ENCODE peak calls at places on chromosomes 5 and 9, in four cellular contexts. G, Q, W and P are unnamed samples.

GRCh38 chr5:56986631-56986957 is 34.7 kb upstream of the MIER3 start:
- DNase-seq in G (no peak), Q (no peak), W (no peak), P (no peak)

GRCh38 chr9:110217656-110218099 is 9.7 kb upstream of the C9orf152 start:
- DNase-seq in G (no peak), Q (peak; percentile 27), W (peak; percentile 52), P (no peak)

GRCh38 chr5:174311531-174312269 is 266.2 kb downstream of the NSG2 start:
- DNase-seq in G (no peak), Q (peak; percentile 74), W (peak; percentile 10), P (peak; percentile 90)

GRCh38 chr5:29382735-29383280 is 1810.7 kb upstream of the CDH6 start:
- DNase-seq in G (no peak), Q (no peak), W (peak; percentile 21), P (no peak)

GRCh38 chr5:102296229-102296817 is at the start of gene SLCO4C1:
- DNase-seq in G (peak; percentile 57), Q (peak; percentile 11), W (peak; percentile 70), P (peak; percentile 98)

GRCh38 chr5:54738118-54738972 is 220.8 kb downstream of the SNX18 start:
- DNase-seq in G (no peak), Q (peak; percentile 77), W (no peak), P (no peak)

GRCh38 chr5:138353550-138353893 is 1.0 kb downstream of the KDM3B start:
- DNase-seq in G (no peak), Q (no peak), W (no peak), P (no peak)

GRCh38 chr9:6449645-6450044 is 36.6 kb downstream of the UHRF2 start:
- DNase-seq in G (no peak), Q (no peak), W (no peak), P (no peak)

GRCh38 chr5:171794470-171794869 is 8.9 kb downstream of the SMIM23 start:
- DNase-seq in G (no peak), Q (no peak), W (no peak), P (no peak)

GRCh38 chr5:73451218-73452130 is 2.9 kb upstream of the FOXD1 start:
- DNase-seq in G (no peak), Q (peak; percentile 61), W (no peak), P (peak; percentile 72)

GRCh38 chr9:69809304-69809863 is 11.2 kb upstream of the CFAP95 start:
- DNase-seq in G (no peak), Q (no peak), W (no peak), P (peak; percentile 50)

GRCh38 chr5:144684899-144685298 is 514.2 kb downstream of the KCTD16 start:
- DNase-seq in G (no peak), Q (no peak), W (no peak), P (no peak)

GRCh38 chr5:169567079-169567478 is 16.5 kb upstream of the SPDL1 start:
- DNase-seq in G (no peak), Q (no peak), W (no peak), P (peak; percentile 20)

GRCh38 chr5:18037718-18038117 is 403.5 kb downstream of the TAF11L14 start:
- DNase-seq in G (no peak), Q (no peak), W (no peak), P (no peak)

GRCh38 chr5:5494489-5495402 is 72.3 kb downstream of the ICE1 start:
- DNase-seq in G (peak; percentile 12), Q (peak; percentile 95), W (peak; percentile 51), P (peak; percentile 98)

GRCh38 chr5:88405783-88406182 is 137.1 kb upstream of the TMEM161B start:
- DNase-seq in G (no peak), Q (no peak), W (no peak), P (no peak)

GRCh38 chr9:111399772-111400563 is 69.9 kb upstream of the OR2K2 start:
- DNase-seq in G (no peak), Q (peak; percentile 10), W (peak; percentile 54), P (peak; percentile 61)

GRCh38 chr9:99682870-99683269 is 138.8 kb upstream of the NR4A3 start:
- DNase-seq in G (no peak), Q (no peak), W (no peak), P (no peak)

GRCh38 chr5:95609711-95610110 is 10.2 kb upstream of the GPR150 start:
- DNase-seq in G (no peak), Q (no peak), W (no peak), P (no peak)

GRCh38 chr5:56569576-56569975 is 245.8 kb upstream of the MAP3K1 start:
- DNase-seq in G (no peak), Q (no peak), W (no peak), P (no peak)

GRCh38 chr5:93677344-93678021 is 63.9 kb downstream of the POU5F2 start:
- DNase-seq in G (no peak), Q (no peak), W (peak; percentile 82), P (peak; percentile 49)

GRCh38 chr9:35749515-35750255 is 598 bp downstream of the RGP1 start:
- DNase-seq in G (no peak), Q (no peak), W (no peak), P (peak; percentile 37)

DNA sequence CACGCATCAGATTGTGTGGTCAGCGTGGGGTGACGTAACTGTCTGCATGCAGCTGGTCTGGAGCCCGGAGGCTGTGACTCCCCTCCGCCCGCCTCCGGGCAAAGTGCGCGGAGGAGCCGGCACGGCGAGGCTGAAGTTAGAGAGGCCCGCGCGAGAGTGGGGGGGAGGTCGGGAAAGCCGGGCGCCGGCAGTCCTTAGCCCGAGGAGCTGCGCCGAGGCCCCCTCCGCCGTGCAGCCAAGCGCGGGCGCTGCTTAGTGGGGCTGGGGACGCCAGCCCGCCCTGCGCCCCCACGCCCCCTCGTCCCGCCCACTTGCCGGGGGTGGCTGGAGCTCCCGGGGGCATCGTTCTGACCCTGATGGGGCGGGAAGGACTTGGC is 422 bp downstream of the NINJ1 start:
- DNase-seq in G (no peak), Q (peak; percentile 74), W (peak; percentile 79), P (peak; percentile 58)
- TF ChIP-seq CBFB in G (peak; percentile 12), Q (no peak), W (peak; percentile 15), P (no peak)

GRCh38 chr9:30628915-30629564 is 1755.4 kb upstream of the ACO1 start:
- DNase-seq in G (no peak), Q (no peak), W (peak; percentile 12), P (no peak)

GRCh38 chr9:30630459-30630858 is 1754.0 kb upstream of the ACO1 start:
- DNase-seq in G (no peak), Q (no peak), W (no peak), P (no peak)
- TF ChIP-seq CBFB in G (no peak), Q (no peak), W (no peak), P (no peak)

DNA sequence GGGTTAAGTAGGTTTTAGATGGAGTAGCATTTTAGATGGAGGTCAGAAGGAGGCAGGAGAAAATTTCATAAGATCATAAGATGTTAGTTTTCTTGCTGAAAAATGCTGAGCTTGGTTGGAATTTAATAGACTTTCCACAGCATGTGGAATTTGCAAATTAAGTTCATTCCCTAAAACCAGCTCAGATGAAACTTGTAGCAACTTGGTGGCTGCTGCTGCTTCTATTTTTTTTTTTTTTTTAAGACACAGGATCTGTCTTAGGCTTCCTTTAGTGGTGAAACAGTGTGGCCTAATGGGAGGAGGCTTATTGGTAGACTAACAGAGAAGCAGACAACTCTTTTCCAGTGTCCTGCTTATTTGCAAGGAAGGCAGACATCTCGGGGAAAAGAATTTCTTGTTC is 154.5 kb downstream of the AOPEP start:
- DNase-seq in G (no peak), Q (no peak), W (no peak), P (no peak)
- TF ChIP-seq CBFB in G (no peak), Q (no peak), W (no peak), P (no peak)

GRCh38 chr5:175357995-175358394 is 86.0 kb downstream of the DRD1 start:
- DNase-seq in G (no peak), Q (no peak), W (no peak), P (no peak)

GRCh38 chr5:175356428-175356827 is 87.6 kb downstream of the DRD1 start:
- DNase-seq in G (no peak), Q (no peak), W (no peak), P (no peak)

GRCh38 chr5:175354961-175355360 is 89.0 kb downstream of the DRD1 start:
- DNase-seq in G (no peak), Q (no peak), W (no peak), P (no peak)

GRCh38 chr5:175351126-175351525 is 92.9 kb downstream of the DRD1 start:
- DNase-seq in G (no peak), Q (no peak), W (no peak), P (no peak)

DNA sequence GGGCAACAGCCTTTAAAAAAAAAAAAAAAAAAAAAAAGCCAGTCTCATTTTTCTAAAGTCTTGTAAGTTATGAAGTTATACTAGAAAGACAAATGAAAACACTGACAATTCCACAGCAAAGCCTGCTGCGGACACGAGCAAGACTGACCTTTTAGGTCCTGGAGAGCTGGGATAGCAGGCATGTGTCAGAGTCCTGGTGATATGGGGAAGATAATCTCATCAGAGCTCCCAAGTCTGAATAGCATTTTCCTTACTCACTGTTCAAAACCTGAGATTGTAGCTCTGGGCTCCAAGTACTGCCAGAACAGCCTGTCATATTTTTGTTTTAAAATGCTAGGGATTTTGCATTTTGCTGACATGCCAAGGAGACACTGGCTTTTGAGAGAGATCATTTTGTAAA is 90.1 kb downstream of the DRD1 start:
- DNase-seq in G (no peak), Q (no peak), W (no peak), P (no peak)
- TF ChIP-seq CBFB in G (no peak), Q (no peak), W (no peak), P (no peak)

GRCh38 chr9:73719660-73720059 is 568.0 kb downstream of the ANXA1 start:
- DNase-seq in G (no peak), Q (no peak), W (no peak), P (no peak)
- TF ChIP-seq CBFB in G (no peak), Q (no peak), W (no peak), P (no peak)

DNA sequence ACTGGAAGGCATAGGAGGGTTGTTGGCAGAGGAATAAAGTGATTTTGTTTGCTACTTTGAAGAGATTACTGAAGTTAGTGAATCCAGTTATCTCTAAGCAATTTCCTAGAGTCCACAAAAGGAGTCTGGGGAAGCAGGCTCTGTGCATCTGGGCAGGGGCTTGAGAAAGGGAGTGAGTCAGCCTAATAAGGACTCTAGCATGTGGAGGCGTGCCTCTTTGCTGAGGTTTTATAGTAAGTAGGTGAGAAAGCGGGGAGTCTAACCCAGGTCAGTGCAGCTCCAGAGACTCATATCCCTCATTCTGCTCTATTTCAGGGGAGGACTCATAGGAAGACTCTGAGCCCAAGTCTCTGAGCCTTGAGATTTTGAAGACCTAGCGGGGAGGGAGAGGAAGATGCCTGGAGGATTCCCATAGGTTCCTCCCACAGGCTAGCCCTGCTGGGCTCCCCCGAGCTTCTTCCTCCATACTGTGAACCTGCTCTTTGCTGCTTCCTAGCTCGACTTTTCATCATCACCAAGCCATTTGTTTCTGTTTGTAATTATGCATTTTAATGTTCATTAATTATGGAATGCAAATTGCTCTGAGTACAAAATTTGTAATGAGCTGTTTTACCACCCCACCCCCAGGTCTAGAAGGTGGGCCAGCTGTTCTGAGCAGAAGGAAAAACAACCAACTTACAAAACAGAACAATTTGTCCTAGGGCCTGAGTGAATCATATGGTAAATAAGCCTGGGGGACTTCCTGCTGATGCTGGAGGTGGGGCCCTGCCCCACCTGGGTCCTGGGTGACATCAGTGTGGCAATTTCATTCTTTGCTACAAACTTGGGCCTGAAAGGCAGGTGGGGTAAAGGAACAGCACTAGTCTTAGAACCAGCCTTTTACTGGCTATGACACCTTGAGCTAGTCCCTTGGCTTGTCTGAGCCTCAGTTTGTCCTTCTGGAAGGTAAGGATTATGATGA is 150.2 kb downstream of the TRIM32 start:
- DNase-seq in G (no peak), Q (no peak), W (no peak), P (no peak)
- TF ChIP-seq CBFB in G (no peak), Q (no peak), W (no peak), P (no peak)

GRCh38 chr5:78930742-78931141 is 54.4 kb downstream of the ARSB start:
- DNase-seq in G (no peak), Q (no peak), W (no peak), P (no peak)
- TF ChIP-seq CBFB in G (no peak), Q (no peak), W (no peak), P (no peak)